ENCODE peak calls at places on chromosomes 13 and 19, in nine cellular contexts. One of them, this sample, is unnamed.

GRCh38 chr19:58021541-58022282 is 12.1 kb upstream of the ZSCAN1 start:
- DNase-seq in WTC11: peak
- DNase-seq in neural crest cell: peak
- DNase-seq in tibial artery: peak
- DNase-seq in AG09309: peak
- DNase-seq in glutamatergic neuron: peak
- DNase-seq in colonic mucosa: peak
- DNase-seq in Calu3: no peak
- DNase-seq in BJ: no peak
- DNase-seq in this sample: no peak

GRCh38 chr13:87680298-87680697 is 9.1 kb downstream of the SLITRK5 start:
- DNase-seq in WTC11: no peak
- DNase-seq in neural crest cell: no peak
- DNase-seq in tibial artery: no peak
- DNase-seq in AG09309: no peak
- DNase-seq in glutamatergic neuron: no peak
- DNase-seq in colonic mucosa: no peak
- DNase-seq in Calu3: peak
- DNase-seq in BJ: no peak
- DNase-seq in this sample: no peak

GRCh38 chr13:70080030-70080429 is 27.6 kb upstream of the ATXN8OS start:
- DNase-seq in WTC11: no peak
- DNase-seq in neural crest cell: no peak
- DNase-seq in tibial artery: no peak
- DNase-seq in AG09309: no peak
- DNase-seq in glutamatergic neuron: no peak
- DNase-seq in colonic mucosa: no peak
- DNase-seq in Calu3: no peak
- DNase-seq in BJ: no peak
- DNase-seq in this sample: no peak

GRCh38 chr13:110680852-110681251 is 25.1 kb downstream of the CARS2 start:
- DNase-seq in WTC11: peak
- DNase-seq in neural crest cell: peak
- DNase-seq in tibial artery: no peak
- DNase-seq in AG09309: no peak
- DNase-seq in glutamatergic neuron: peak
- DNase-seq in colonic mucosa: no peak
- DNase-seq in Calu3: no peak
- DNase-seq in BJ: no peak
- DNase-seq in this sample: peak

GRCh38 chr13:110475550-110476219 is 85.8 kb downstream of the RAB20 start:
- DNase-seq in WTC11: no peak
- DNase-seq in neural crest cell: no peak
- DNase-seq in tibial artery: peak
- DNase-seq in AG09309: no peak
- DNase-seq in glutamatergic neuron: no peak
- DNase-seq in colonic mucosa: no peak
- DNase-seq in Calu3: no peak
- DNase-seq in BJ: no peak
- DNase-seq in this sample: no peak

GRCh38 chr13:80444240-80445015 is 103.5 kb upstream of the SPRY2 start:
- DNase-seq in WTC11: no peak
- DNase-seq in neural crest cell: no peak
- DNase-seq in tibial artery: no peak
- DNase-seq in AG09309: no peak
- DNase-seq in glutamatergic neuron: no peak
- DNase-seq in colonic mucosa: no peak
- DNase-seq in Calu3: no peak
- DNase-seq in BJ: no peak
- DNase-seq in this sample: no peak

GRCh38 chr13:27997904-27998522 is 9.5 kb upstream of the URAD start:
- DNase-seq in WTC11: peak
- DNase-seq in neural crest cell: peak
- DNase-seq in tibial artery: no peak
- DNase-seq in AG09309: no peak
- DNase-seq in glutamatergic neuron: peak
- DNase-seq in colonic mucosa: peak
- DNase-seq in Calu3: peak
- DNase-seq in BJ: no peak
- DNase-seq in this sample: peak

GRCh38 chr19:39413269-39413902 is 917 bp downstream of the PLEKHG2 start:
- DNase-seq in WTC11: peak
- DNase-seq in neural crest cell: peak
- DNase-seq in tibial artery: peak
- DNase-seq in AG09309: no peak
- DNase-seq in glutamatergic neuron: peak
- DNase-seq in colonic mucosa: peak
- DNase-seq in Calu3: peak
- DNase-seq in BJ: no peak
- DNase-seq in this sample: no peak

GRCh38 chr19:30402790-30403189 is 30.6 kb downstream of the ZNF536 start:
- DNase-seq in WTC11: no peak
- DNase-seq in neural crest cell: no peak
- DNase-seq in tibial artery: no peak
- DNase-seq in AG09309: no peak
- DNase-seq in glutamatergic neuron: no peak
- DNase-seq in colonic mucosa: no peak
- DNase-seq in Calu3: no peak
- DNase-seq in BJ: no peak
- DNase-seq in this sample: no peak

GRCh38 chr19:30408734-30409301 is 36.6 kb downstream of the ZNF536 start:
- DNase-seq in WTC11: no peak
- DNase-seq in neural crest cell: no peak
- DNase-seq in tibial artery: no peak
- DNase-seq in AG09309: no peak
- DNase-seq in glutamatergic neuron: no peak
- DNase-seq in colonic mucosa: no peak
- DNase-seq in Calu3: no peak
- DNase-seq in BJ: no peak
- DNase-seq in this sample: no peak

GRCh38 chr19:30407310-30407709 is 35.1 kb downstream of the ZNF536 start:
- DNase-seq in WTC11: no peak
- DNase-seq in neural crest cell: no peak
- DNase-seq in tibial artery: no peak
- DNase-seq in AG09309: no peak
- DNase-seq in glutamatergic neuron: no peak
- DNase-seq in colonic mucosa: no peak
- DNase-seq in Calu3: no peak
- DNase-seq in BJ: no peak
- DNase-seq in this sample: no peak

GRCh38 chr19:30403583-30403982 is 31.4 kb downstream of the ZNF536 start:
- DNase-seq in WTC11: no peak
- DNase-seq in neural crest cell: no peak
- DNase-seq in tibial artery: no peak
- DNase-seq in AG09309: no peak
- DNase-seq in glutamatergic neuron: no peak
- DNase-seq in colonic mucosa: no peak
- DNase-seq in Calu3: no peak
- DNase-seq in BJ: no peak
- DNase-seq in this sample: no peak

DNA sequence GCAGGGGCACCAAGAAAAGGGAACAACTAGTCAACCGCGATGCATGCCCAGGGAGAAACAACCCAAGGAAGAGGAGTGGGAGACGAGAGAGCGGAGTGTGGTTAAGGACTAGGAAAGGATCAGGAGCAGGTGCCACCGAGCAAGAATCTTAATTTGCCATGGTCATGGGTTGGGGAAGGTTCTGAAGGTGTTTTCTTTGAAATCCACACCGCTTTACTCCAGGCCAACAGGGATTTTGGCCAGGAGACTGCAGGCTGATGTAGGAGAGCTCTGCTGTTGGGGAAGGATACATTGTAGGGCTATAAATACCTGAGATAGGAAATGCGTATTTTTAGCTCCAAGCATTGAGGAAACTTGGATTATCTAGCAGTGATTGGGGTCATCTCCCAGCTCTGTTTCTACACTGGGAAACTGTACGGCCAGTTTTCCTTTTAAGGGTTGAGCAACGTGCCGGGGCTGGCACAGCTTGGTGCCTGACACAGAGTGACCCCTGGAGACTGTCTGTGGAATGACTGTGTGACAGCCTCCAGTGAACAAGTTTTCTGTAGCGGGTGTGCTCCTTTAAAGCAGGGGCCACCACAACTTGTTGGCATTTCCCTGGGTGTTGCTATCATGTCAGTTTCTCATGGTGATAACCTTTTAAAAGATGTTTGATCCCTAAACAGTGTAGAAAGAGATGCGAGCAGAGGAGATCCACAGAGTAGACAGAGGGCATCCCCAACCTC is 34.2 kb downstream of the ZNF536 start:
- DNase-seq in WTC11: peak
- DNase-seq in neural crest cell: peak
- DNase-seq in tibial artery: no peak
- DNase-seq in AG09309: no peak
- DNase-seq in glutamatergic neuron: no peak
- DNase-seq in colonic mucosa: no peak
- DNase-seq in Calu3: no peak
- DNase-seq in BJ: no peak
- DNase-seq in this sample: no peak
- TF ChIP-seq CTCF in WTC11: no peak
- TF ChIP-seq CTCF in neural crest cell: peak
- TF ChIP-seq CTCF in tibial artery: no peak
- TF ChIP-seq CTCF in AG09309: no peak
- TF ChIP-seq CTCF in glutamatergic neuron: no peak
- TF ChIP-seq CTCF in colonic mucosa: peak
- TF ChIP-seq CTCF in Calu3: no peak
- TF ChIP-seq CTCF in BJ: no peak
- TF ChIP-seq CTCF in this sample: no peak

DNA sequence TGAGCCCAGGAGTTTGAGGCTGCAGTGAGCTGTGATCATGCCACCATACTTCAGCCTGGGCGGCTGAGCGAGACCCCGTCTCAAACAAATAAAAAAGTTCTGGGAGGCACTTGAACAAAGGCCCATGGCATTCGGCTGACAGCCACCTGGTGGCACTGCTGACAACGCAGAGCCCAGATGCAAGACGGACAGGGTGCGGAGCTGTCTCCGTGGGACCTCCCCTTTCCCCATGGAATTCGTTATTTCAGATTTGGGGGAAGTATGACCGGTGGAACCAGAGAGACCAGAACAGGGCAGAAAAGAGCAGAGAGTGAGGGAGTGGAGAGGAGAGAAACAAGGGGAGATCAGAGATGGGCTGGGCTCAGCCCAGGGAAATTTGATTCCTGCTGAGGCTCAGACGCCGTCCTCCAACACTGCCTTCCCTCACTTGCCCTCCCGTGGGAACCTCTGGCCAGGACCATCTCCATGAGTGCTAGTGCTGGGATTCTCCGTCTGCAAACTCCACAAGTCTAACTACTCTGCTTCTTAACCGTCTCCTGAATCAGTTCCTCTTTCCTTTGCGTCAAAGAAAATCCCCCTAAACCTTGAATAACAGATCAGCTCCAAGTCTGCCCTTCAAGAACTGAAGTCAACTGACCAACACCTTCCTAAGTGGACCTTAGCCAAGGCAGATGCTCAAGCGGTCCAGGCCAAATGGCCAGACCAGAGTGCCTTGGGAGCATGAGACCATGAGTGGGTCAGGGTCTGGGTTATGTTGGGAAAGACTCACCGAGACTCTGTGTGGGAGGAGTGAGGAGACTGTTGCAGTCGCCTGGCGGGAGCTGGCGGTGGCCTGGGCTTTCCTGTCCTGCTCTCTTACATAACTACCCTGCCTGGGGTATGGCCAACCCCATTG is 11.9 kb upstream of the ATF5 start:
- DNase-seq in WTC11: peak
- DNase-seq in neural crest cell: no peak
- DNase-seq in tibial artery: no peak
- DNase-seq in AG09309: no peak
- DNase-seq in glutamatergic neuron: no peak
- DNase-seq in colonic mucosa: no peak
- DNase-seq in Calu3: no peak
- DNase-seq in BJ: no peak
- DNase-seq in this sample: no peak
- TF ChIP-seq CTCF in WTC11: peak
- TF ChIP-seq CTCF in neural crest cell: peak
- TF ChIP-seq CTCF in tibial artery: no peak
- TF ChIP-seq CTCF in AG09309: no peak
- TF ChIP-seq CTCF in glutamatergic neuron: no peak
- TF ChIP-seq CTCF in colonic mucosa: no peak
- TF ChIP-seq CTCF in Calu3: no peak
- TF ChIP-seq CTCF in BJ: no peak
- TF ChIP-seq CTCF in this sample: peak

DNA sequence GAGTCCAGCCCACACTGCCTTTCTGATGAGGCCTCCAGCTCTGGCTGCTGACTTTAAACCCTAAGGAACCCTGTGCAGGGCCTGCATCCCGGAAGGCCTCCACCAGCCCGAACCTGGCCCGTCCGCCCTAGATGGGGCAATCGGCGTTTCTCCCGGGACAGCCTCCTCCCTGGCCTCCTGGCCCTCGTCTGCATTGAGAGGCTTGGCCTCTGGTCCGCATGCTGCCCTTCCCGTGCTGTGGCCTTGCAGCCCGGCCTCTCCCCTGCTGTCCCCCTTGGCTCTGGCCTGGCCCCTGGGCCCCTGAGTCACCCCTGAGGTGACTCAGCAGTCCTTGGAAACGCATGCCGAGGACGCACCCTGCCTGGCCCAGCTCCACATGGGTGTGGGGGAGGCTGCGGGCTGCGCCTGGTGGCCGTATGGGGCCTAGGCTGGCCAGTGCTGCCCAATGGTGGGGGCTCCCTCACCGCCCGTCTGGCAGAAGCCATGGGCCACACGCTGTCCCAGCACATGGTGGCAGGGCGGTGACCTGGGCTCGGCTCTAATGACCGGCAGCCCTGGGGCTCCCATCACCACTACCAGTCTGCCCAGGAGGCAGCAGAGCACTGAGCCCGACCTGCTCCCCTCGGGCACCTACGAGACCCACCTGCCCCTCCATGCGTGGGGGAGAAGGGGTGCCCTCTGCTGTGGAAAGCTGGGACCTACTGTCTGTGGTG is 25.7 kb downstream of the SH3GL1 start:
- DNase-seq in WTC11: no peak
- DNase-seq in neural crest cell: no peak
- DNase-seq in tibial artery: peak
- DNase-seq in AG09309: peak
- DNase-seq in glutamatergic neuron: no peak
- DNase-seq in colonic mucosa: peak
- DNase-seq in Calu3: peak
- DNase-seq in BJ: peak
- DNase-seq in this sample: peak
- TF ChIP-seq CTCF in WTC11: no peak
- TF ChIP-seq CTCF in neural crest cell: no peak
- TF ChIP-seq CTCF in tibial artery: no peak
- TF ChIP-seq CTCF in AG09309: peak
- TF ChIP-seq CTCF in glutamatergic neuron: no peak
- TF ChIP-seq CTCF in colonic mucosa: no peak
- TF ChIP-seq CTCF in Calu3: no peak
- TF ChIP-seq CTCF in BJ: peak
- TF ChIP-seq CTCF in this sample: peak

DNA sequence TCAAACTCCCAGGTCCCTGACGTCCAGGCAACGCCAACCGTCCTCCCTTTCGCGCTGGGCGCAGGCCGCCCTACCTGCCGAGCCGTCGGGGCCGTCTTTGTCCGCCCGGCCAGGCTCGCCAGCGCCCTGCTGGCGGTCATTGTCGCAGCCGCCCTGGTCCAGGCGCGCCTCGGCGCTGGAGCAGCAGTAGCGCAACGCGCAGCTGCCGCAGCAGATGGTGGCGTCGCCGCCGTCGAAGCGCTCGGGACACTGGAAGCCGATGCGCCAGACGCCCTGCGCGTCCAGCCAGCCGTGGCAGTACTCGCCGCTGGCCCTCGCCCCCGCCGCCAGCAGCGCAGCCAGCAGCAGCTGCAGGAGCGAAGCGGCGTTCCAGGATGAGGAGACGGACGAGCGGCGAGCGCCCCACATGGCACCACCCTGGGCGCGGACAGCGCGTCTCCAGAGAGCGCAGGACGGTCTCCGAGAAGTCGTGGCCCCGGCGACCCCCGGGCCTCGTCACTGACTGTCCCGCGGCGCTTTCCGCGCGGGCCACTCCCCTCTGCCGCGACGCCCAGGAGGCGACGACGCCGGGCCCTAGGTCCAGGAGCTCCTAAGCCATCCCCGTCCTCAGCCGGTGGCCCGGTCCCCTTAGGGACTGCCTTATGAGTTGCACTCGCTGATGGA is 1.1 kb downstream of the SHISA2 start:
- DNase-seq in WTC11: peak
- DNase-seq in neural crest cell: peak
- DNase-seq in tibial artery: no peak
- DNase-seq in AG09309: no peak
- DNase-seq in glutamatergic neuron: peak
- DNase-seq in colonic mucosa: no peak
- DNase-seq in Calu3: no peak
- DNase-seq in BJ: no peak
- DNase-seq in this sample: no peak
- TF ChIP-seq CTCF in WTC11: no peak
- TF ChIP-seq CTCF in neural crest cell: peak
- TF ChIP-seq CTCF in tibial artery: no peak
- TF ChIP-seq CTCF in AG09309: no peak
- TF ChIP-seq CTCF in glutamatergic neuron: peak
- TF ChIP-seq CTCF in colonic mucosa: no peak
- TF ChIP-seq CTCF in Calu3: no peak
- TF ChIP-seq CTCF in BJ: no peak
- TF ChIP-seq CTCF in this sample: no peak

This sample was measured in HFFc6.